ENCODE peak calls at places on chromosomes 1 and 21, in ten cellular contexts. C is adrenal gland; A is activated naive CD4-positive, alpha-beta T cell; P is cardiac muscle cell; O is GM20000; U is left ventricle myocardium inferior; B is ELF-1; Z is GDM1; W is posterior vena cava; G is H1. T is an unnamed sample.

GRCh38 chr1:222530852-222531251 is 17.1 kb downstream of the HHIPL2 start:
- DNase-seq in A (no peak), O (no peak), W (no peak), G (no peak), U (no peak), P (no peak), Z (no peak), C (no peak), B (no peak), T (no peak)

GRCh38 chr1:214248294-214249082 is 32.5 kb upstream of the SMYD2 start:
- DNase-seq in G (no peak), W (no peak), A (no peak), U (no peak), Z (no peak), O (no peak), P (no peak), C (no peak), B (no peak), T (no peak)

GRCh38 chr1:227774721-227775665 is 39.8 kb downstream of the SNAP47 start:
- DNase-seq in C (no peak), G (no peak), W (peak; percentile 83), O (no peak), Z (no peak), P (peak; percentile 49), A (no peak), B (no peak), U (no peak), T (no peak)

GRCh38 chr21:38804617-38805281 is 980 bp upstream of the ETS2 start:
- DNase-seq in U (peak; percentile 79), Z (peak; percentile 46), B (peak; percentile 20), O (peak; percentile 49), C (peak; percentile 69), P (peak; percentile 61), G (peak; percentile 76), W (peak; percentile 93), A (no peak), T (peak; percentile 90)

GRCh38 chr1:160371691-160372208 is 4.9 kb downstream of the NHLH1 start:
- DNase-seq in U (no peak), P (no peak), W (no peak), A (no peak), B (no peak), G (no peak), Z (no peak), C (no peak), O (no peak), T (no peak)

GRCh38 chr1:213284626-213285025 is 233.6 kb downstream of the RPS6KC1 start:
- DNase-seq in C (no peak), O (no peak), B (no peak), A (no peak), W (no peak), U (no peak), Z (no peak), G (no peak), P (peak; percentile 10), T (no peak)

GRCh38 chr1:17675681-17676243 is 79.4 kb upstream of the ACTL8 start:
- DNase-seq in P (peak; percentile 21), G (no peak), C (no peak), Z (no peak), A (no peak), B (no peak), W (no peak), O (no peak), U (no peak), T (no peak)

GRCh38 chr1:212973899-212974298 is 23.6 kb downstream of the VASH2 start:
- DNase-seq in P (no peak), O (no peak), A (no peak), B (no peak), W (peak; percentile 19), U (no peak), C (no peak), Z (no peak), G (no peak), T (no peak)

GRCh38 chr1:203086992-203087763 is 1.4 kb upstream of the MYOG start:
- DNase-seq in P (no peak), G (peak; percentile 39), B (no peak), W (no peak), A (no peak), C (no peak), Z (no peak), O (no peak), U (no peak), T (no peak)

GRCh38 chr1:229757226-229757625 is 131.2 kb downstream of the URB2 start:
- DNase-seq in O (no peak), P (no peak), B (peak; percentile 21), A (no peak), G (no peak), C (no peak), U (no peak), Z (no peak), W (no peak), T (no peak)

GRCh38 chr1:247548847-247549246 is at the start of gene GCSAML:
- DNase-seq in P (no peak), U (no peak), C (no peak), A (no peak), O (no peak), B (no peak), W (no peak), Z (peak; percentile 74), G (no peak), T (no peak)

GRCh38 chr1:241834733-241835377 is 13.1 kb upstream of the EXO1 start:
- DNase-seq in A (no peak), C (no peak), Z (no peak), B (no peak), U (no peak), W (no peak), P (peak; percentile 61), O (no peak), G (no peak), T (peak; percentile 61)

GRCh38 chr1:43058545-43059360 is 100.1 kb upstream of the SLC2A1 start:
- DNase-seq in A (no peak), C (peak; percentile 42), Z (no peak), W (no peak), B (peak; percentile 67), P (peak; percentile 63), O (no peak), U (no peak), G (no peak), T (peak; percentile 19)

GRCh38 chr1:23556661-23557470 is 2.4 kb downstream of the ID3 start:
- DNase-seq in A (no peak), W (no peak), U (no peak), B (peak; percentile 58), O (no peak), P (peak; percentile 73), Z (no peak), G (no peak), C (no peak), T (no peak)

GRCh38 chr1:222049176-222049575 is 307.3 kb upstream of the DUSP10 start:
- DNase-seq in C (no peak), O (no peak), W (no peak), Z (no peak), G (no peak), A (no peak), B (no peak), P (no peak), U (no peak), T (no peak)

GRCh38 chr1:31691951-31692350 is 11.9 kb downstream of the COL16A1 start:
- DNase-seq in C (no peak), B (peak; percentile 86), U (no peak), P (no peak), O (no peak), A (no peak), Z (no peak), G (no peak), W (no peak), T (no peak)

GRCh38 chr21:43864806-43865470 is at the start of gene AGPAT3:
- DNase-seq in C (no peak), A (no peak), G (no peak), P (no peak), B (no peak), W (peak; percentile 79), Z (no peak), U (peak; percentile 36), O (peak; percentile 83), T (no peak)

GRCh38 chr1:66182551-66183178 is 351.3 kb upstream of the SGIP1 start:
- DNase-seq in Z (no peak), W (no peak), A (no peak), P (peak; percentile 91), B (no peak), O (no peak), G (no peak), C (peak; percentile 8), U (no peak), T (no peak)

GRCh38 chr1:229563241-229563640 is 4.7 kb upstream of the ABCB10 start:
- DNase-seq in Z (no peak), A (no peak), U (no peak), O (no peak), B (peak; percentile 36), W (no peak), G (no peak), P (no peak), C (no peak), T (no peak)

GRCh38 chr1:34983700-34984355 is 1.3 kb downstream of the TMEM35B start:
- DNase-seq in Z (no peak), A (no peak), U (no peak), P (peak; percentile 29), W (no peak), C (no peak), G (no peak), B (peak; percentile 27), O (no peak), T (no peak)

T was measured in Kasumi-1.